ENCODE peak calls at places on chromosomes 1 and 21, in five cellular contexts. X is HepG2, J is GM12878, C is SK-N-SH, Q is K562. T is an unnamed sample.

GRCh38 chr21:42414928-42415769 is 11.4 kb downstream of the UBASH3A start:
- DNase-seq in X (no peak), J (peak), C (no peak), Q (peak), T (no peak)

GRCh38 chr1:36115200-36115669 is 9.8 kb downstream of the COL8A2 start:
- DNase-seq in X (no peak), J (no peak), C (peak), Q (no peak), T (no peak)

GRCh38 chr1:71850515-71850914 is 431.8 kb downstream of the NEGR1 start:
- DNase-seq in X (no peak), J (no peak), C (no peak), Q (no peak), T (no peak)

GRCh38 chr1:183164963-183165362 is 21.1 kb upstream of the LAMC2 start:
- DNase-seq in X (no peak), J (no peak), C (no peak), Q (no peak), T (no peak)

GRCh38 chr1:47934243-47934805 is 62.9 kb downstream of the TRABD2B start:
- DNase-seq in X (no peak), J (no peak), C (peak), Q (no peak), T (no peak)

GRCh38 chr1:1776672-1777393 is 1.4 kb downstream of the NADK start:
- DNase-seq in X (no peak), J (no peak), C (no peak), Q (no peak), T (no peak)

GRCh38 chr1:223419561-223419960 is 26.3 kb downstream of the CCDC185 start:
- DNase-seq in X (no peak), J (no peak), C (no peak), Q (no peak), T (no peak)

GRCh38 chr1:200153277-200154055 is 126.0 kb downstream of the NR5A2 start:
- DNase-seq in X (no peak), J (peak), C (no peak), Q (no peak), T (no peak)

GRCh38 chr1:37519613-37520012 is 5.0 kb upstream of the MEAF6 start:
- DNase-seq in X (no peak), J (no peak), C (no peak), Q (no peak), T (no peak)

GRCh38 chr21:16308269-16308668 is 578.5 kb downstream of the USP25 start:
- DNase-seq in X (no peak), J (no peak), C (no peak), Q (no peak), T (no peak)

GRCh38 chr1:181018901-181019681 is 3.6 kb downstream of the STX6 start:
- DNase-seq in X (no peak), J (no peak), C (no peak), Q (no peak), T (peak)

GRCh38 chr21:34965200-34966174 is 83.6 kb downstream of the RUNX1 start:
- DNase-seq in X (peak), J (no peak), C (no peak), Q (no peak), T (peak)

GRCh38 chr1:212229654-212230053 is 55.6 kb upstream of the PPP2R5A start:
- DNase-seq in X (no peak), J (no peak), C (no peak), Q (no peak), T (no peak)

GRCh38 chr1:79617777-79618176 is 611.2 kb upstream of the ADGRL4 start:
- DNase-seq in X (no peak), J (no peak), C (no peak), Q (no peak), T (no peak)

GRCh38 chr21:42098957-42099547 is 27.9 kb downstream of the UMODL1 start:
- DNase-seq in X (no peak), J (no peak), C (no peak), Q (no peak), T (no peak)

GRCh38 chr21:42513985-42514882 is 582 bp downstream of the SLC37A1 start:
- DNase-seq in X (no peak), J (no peak), C (peak), Q (no peak), T (peak)

GRCh38 chr1:91781371-91781825 is 104.6 kb downstream of the TGFBR3 start:
- DNase-seq in X (no peak), J (no peak), C (no peak), Q (no peak), T (no peak)

GRCh38 chr1:68624233-68624632 is 127.4 kb upstream of the DEPDC1 start:
- DNase-seq in X (no peak), J (no peak), C (no peak), Q (no peak), T (no peak)

GRCh38 chr1:209567788-209568187 is 15.7 kb upstream of the CAMK1G start:
- DNase-seq in X (no peak), J (no peak), C (no peak), Q (no peak), T (no peak)

GRCh38 chr1:117051224-117052064 is 8.7 kb upstream of the TTF2 start:
- DNase-seq in X (no peak), J (peak), C (no peak), Q (no peak), T (peak)

GRCh38 chr1:53381790-53382401 is 54.0 kb upstream of the LRP8 start:
- DNase-seq in X (no peak), J (no peak), C (no peak), Q (no peak), T (no peak)

GRCh38 chr21:31218830-31219608 is 125.0 kb downstream of the TIAM1 start:
- DNase-seq in X (no peak), J (no peak), C (no peak), Q (no peak), T (no peak)

GRCh38 chr21:44353200-44353970 is at the start of gene TRPM2:
- DNase-seq in X (no peak), J (no peak), C (no peak), Q (no peak), T (peak)

GRCh38 chr21:34639882-34640788 is 25.2 kb upstream of the RCAN1 start:
- DNase-seq in X (no peak), J (peak), C (no peak), Q (peak), T (no peak)

GRCh38 chr1:97726386-97726785 is 194.4 kb downstream of the DPYD start:
- DNase-seq in X (no peak), J (no peak), C (no peak), Q (no peak), T (no peak)

GRCh38 chr21:17900281-17900989 is 81.3 kb upstream of the C21orf91 start:
- DNase-seq in X (no peak), J (no peak), C (no peak), Q (no peak), T (no peak)

GRCh38 chr1:155003766-155004351 is 1.3 kb downstream of the ZBTB7B start:
- DNase-seq in X (peak), J (no peak), C (peak), Q (peak), T (no peak)

GRCh38 chr1:23619299-23620188 is 60.2 kb upstream of the ID3 start:
- DNase-seq in X (no peak), J (no peak), C (peak), Q (peak), T (no peak)

GRCh38 chr21:29650561-29651022 is 289.2 kb downstream of the GRIK1 start:
- DNase-seq in X (no peak), J (no peak), C (no peak), Q (no peak), T (no peak)

GRCh38 chr1:173023343-173023742 is 27.4 kb downstream of the TNFSF18 start:
- DNase-seq in X (no peak), J (no peak), C (no peak), Q (no peak), T (no peak)

GRCh38 chr1:98704474-98704873 is 43.0 kb downstream of the SNX7 start:
- DNase-seq in X (no peak), J (no peak), C (peak), Q (no peak), T (no peak)

GRCh38 chr1:92924501-92924900 is 36.8 kb downstream of the DIPK1A start:
- DNase-seq in X (no peak), J (no peak), C (no peak), Q (peak), T (no peak)

GRCh38 chr21:38914531-38915385 is 109.0 kb downstream of the ETS2 start:
- DNase-seq in X (peak), J (no peak), C (no peak), Q (no peak), T (no peak)

GRCh38 chr21:36441715-36442114 is 38.2 kb downstream of the CLDN14 start:
- DNase-seq in X (no peak), J (no peak), C (no peak), Q (no peak), T (no peak)

GRCh38 chr1:85581802-85582686 is 1.5 kb downstream of the CCN1 start:
- DNase-seq in X (peak), J (no peak), C (peak), Q (no peak), T (no peak)
- TF ChIP-seq GABPA in X (no peak), J (no peak), C (no peak), Q (no peak), T (no peak)

GRCh38 chr1:94543893-94544635 is 2.5 kb upstream of the F3 start:
- DNase-seq in X (no peak), J (no peak), C (no peak), Q (no peak), T (no peak)

GRCh38 chr1:94543003-94543402 is 1.4 kb upstream of the F3 start:
- DNase-seq in X (no peak), J (no peak), C (no peak), Q (no peak), T (peak)

GRCh38 chr1:94541175-94542087 is at the start of gene F3:
- DNase-seq in X (peak), J (no peak), C (peak), Q (peak), T (peak)

GRCh38 chr1:94540440-94541174 is 952 bp downstream of the F3 start:
- DNase-seq in X (no peak), J (no peak), C (no peak), Q (no peak), T (no peak)

GRCh38 chr1:94542088-94542671 is 621 bp upstream of the F3 start:
- DNase-seq in X (no peak), J (no peak), C (peak), Q (no peak), T (no peak)
- TF ChIP-seq REST in X (no peak), J (no peak), C (no peak), Q (no peak), T (no peak)

GRCh38 chr1:204438628-204439027 is 27.0 kb upstream of the PPP1R15B start:
- DNase-seq in X (no peak), J (no peak), C (no peak), Q (no peak), T (no peak)

GRCh38 chr1:204435886-204436271 is 24.3 kb upstream of the PPP1R15B start:
- DNase-seq in X (no peak), J (no peak), C (no peak), Q (no peak), T (no peak)

GRCh38 chr1:204439976-204440375 is 28.4 kb upstream of the PPP1R15B start:
- DNase-seq in X (no peak), J (no peak), C (no peak), Q (no peak), T (no peak)

GRCh38 chr1:204435246-204435885 is 23.7 kb upstream of the PPP1R15B start:
- DNase-seq in X (peak), J (no peak), C (no peak), Q (no peak), T (peak)

DNA sequence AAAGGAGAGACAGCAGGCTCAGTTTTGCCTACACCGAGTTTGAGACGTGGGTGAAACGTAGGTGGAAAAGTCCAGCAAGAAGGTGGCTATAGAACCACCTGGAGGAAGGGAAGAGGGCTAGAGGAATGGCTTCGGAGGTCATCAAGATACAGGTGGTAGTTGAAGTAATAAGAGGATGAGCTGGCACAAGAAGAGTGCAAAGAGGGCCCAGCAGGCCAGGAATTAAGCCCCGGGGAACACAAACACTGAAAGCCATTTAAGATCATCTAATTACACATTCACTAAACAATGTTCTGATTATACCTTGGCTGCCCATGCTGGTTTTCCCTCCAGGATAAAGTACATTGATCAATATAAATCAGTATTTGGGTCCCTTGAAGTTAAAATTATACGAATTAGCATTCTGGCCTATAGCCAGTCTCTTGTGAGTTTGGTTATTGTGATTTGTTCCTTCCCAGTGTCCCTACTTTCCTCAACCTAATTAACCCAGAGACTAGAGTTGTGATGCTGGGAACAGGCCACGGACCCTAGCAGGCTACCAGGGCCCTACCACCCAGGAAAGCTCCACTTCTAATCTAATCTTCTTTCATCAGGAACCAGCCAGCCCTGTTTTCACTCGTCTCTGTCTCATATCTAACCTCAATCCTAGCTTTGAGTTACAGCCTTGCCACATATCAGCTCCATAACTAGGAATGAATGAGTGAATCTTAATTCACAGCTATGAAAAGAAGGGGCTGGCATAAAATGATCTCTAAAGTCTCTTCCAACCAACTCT is 26.4 kb upstream of the PPP1R15B start:
- DNase-seq in X (no peak), J (no peak), C (peak), Q (no peak), T (no peak)
- H3K27ac ChIP-seq in X (no peak), J (no peak), C (peak), Q (no peak), T (no peak)

GRCh38 chr1:169474302-169474701 is 11.4 kb downstream of the SLC19A2 start:
- DNase-seq in X (no peak), J (no peak), C (no peak), Q (no peak), T (no peak)

GRCh38 chr1:169466259-169467230 is 19.2 kb downstream of the SLC19A2 start:
- DNase-seq in X (peak), J (no peak), C (peak), Q (peak), T (peak)

GRCh38 chr1:169472759-169473158 is 13.0 kb downstream of the SLC19A2 start:
- DNase-seq in X (no peak), J (no peak), C (no peak), Q (no peak), T (no peak)

DNA sequence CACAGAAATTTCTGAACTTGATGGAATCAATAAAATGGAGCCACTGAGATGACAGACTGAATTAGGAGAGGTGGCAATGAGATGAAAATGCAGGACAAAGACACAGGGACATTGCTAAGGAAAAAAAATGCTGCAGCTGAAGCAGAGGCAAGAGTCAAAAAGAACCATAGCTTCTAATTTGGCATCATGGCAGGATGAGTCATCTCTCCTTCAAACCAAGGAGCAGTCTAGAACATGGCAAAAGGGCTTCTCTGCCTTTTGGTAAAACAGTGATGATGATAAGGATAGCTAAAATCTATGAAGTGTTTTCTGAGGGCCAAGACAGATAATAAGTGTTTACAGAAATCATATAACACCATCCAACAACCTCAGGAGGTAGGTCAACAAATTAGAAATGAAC is 16.8 kb downstream of the SLC19A2 start:
- DNase-seq in X (no peak), J (no peak), C (no peak), Q (no peak), T (no peak)
- TF ChIP-seq GABPA in X (no peak), J (no peak), C (no peak), Q (no peak), T (no peak)

GRCh38 chr1:11784993-11785769 is 20.6 kb downstream of the MTHFR start:
- DNase-seq in X (peak), J (no peak), C (peak), Q (peak), T (no peak)
- TF ChIP-seq REST in X (no peak), J (no peak), C (no peak), Q (peak), T (no peak)

GRCh38 chr1:159920651-159921050 is 4.7 kb downstream of the TAGLN2 start:
- DNase-seq in X (no peak), J (no peak), C (no peak), Q (no peak), T (no peak)
- H3K27ac ChIP-seq in X (no peak), J (peak), C (peak), Q (peak), T (peak)

DNA sequence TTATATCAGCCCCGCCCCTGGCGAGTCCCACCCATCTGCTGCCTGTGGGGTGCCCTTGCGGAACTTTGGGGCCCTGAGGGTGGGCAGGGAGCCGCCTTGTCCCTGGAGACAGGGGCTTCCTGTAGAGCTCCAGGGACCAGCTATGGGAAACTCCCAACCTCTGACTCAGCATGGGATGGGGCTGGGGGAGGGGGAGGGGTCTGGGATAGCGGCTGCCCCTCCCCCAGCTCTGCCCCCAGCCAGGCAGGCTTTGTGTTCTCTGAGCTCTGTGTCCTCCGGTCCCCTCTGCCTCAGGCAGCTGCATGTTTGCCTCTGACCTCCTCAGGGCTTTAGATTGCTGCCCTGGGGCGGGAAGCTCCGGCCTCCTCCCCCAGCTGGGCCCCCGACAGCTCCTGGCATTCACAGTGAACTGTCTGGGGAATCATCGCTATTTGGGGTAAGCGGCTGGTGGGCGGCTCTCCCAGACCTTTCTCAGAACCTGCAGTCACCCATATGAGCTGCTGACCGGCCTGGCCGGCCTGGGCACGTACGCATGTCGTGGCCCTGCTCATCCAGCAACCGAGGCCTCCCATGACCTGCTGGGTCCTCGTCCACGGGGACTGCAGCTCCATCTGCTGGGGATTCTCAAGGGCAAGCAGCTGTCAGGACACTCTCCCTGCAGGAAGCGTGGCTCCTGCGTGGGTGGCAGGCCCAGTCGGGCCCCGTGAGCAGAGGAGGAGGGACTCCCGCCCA is 17.1 kb downstream of the ARHGEF16 start:
- DNase-seq in X (peak), J (no peak), C (peak), Q (peak), T (no peak)
- TF ChIP-seq GABPA in X (no peak), J (no peak), C (no peak), Q (no peak), T (no peak)

GRCh38 chr1:40673452-40673851 is 8.0 kb upstream of the RIMS3 start:
- DNase-seq in X (no peak), J (no peak), C (no peak), Q (no peak), T (no peak)
- TF ChIP-seq REST in X (no peak), J (no peak), C (no peak), Q (no peak), T (no peak)

DNA sequence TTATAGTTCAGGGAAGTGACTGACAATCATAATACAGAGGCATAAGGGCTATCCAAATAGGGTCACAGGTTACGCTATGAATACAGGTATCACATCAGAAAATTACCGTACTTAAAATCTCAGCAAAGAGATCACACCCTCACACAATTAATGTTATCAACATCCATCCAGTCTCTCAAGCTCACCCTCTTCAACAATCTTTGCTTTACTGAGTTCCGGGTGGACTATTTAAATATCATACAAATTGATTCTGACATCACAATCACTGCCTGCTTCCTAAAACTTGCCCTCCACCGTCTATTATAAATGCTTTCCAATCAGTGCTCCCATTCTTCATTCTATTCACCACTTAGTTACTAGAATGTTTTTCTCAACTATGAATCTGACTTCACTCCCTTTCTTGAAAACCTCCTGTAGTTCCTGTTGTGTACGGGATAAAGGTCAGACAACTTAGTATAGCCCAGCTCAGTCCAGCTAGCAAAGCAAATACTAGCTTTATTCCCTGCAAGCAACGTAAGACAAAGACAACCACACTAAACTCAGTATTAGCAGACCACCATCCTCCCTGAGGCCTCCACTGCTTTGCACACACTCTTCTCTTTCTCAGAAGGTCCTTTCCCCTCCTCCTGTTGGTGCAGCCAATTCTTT is 398.7 kb downstream of the SMYD3 start:
- DNase-seq in X (no peak), J (no peak), C (no peak), Q (no peak), T (no peak)
- H3K27ac ChIP-seq in X (no peak), J (no peak), C (peak), Q (no peak), T (no peak)

GRCh38 chr1:230832466-230832865 is 35.9 kb downstream of the C1orf198 start:
- DNase-seq in X (no peak), J (no peak), C (no peak), Q (no peak), T (no peak)
- TF ChIP-seq GABPA in X (no peak), J (no peak), C (no peak), Q (no peak), T (no peak)

T was measured in HL-60.